ENCODE peak calls at places on chromosomes 1 and 21, in five cellular contexts. Y is Caco-2, F is psoas muscle, M is GM12878, V is left lung. X is an unnamed sample.

GRCh38 chr21:44941567-44941966 is 1.7 kb downstream of the SLX9 start:
- DNase-seq in Y (no peak), F (peak), M (no peak), V (no peak), X (peak)

GRCh38 chr1:206674745-206675175 is 9.9 kb upstream of the MAPKAPK2 start:
- DNase-seq in Y (peak), F (peak), M (no peak), V (peak), X (peak)

GRCh38 chr21:45989355-45990048 is 7.9 kb downstream of the COL6A1 start:
- DNase-seq in Y (no peak), F (peak), M (no peak), V (peak), X (peak)

GRCh38 chr1:161784963-161785362 is 18.8 kb downstream of the ATF6 start:
- DNase-seq in Y (no peak), F (peak), M (no peak), V (no peak), X (no peak)

GRCh38 chr1:193741228-193741627 is 554.8 kb upstream of the B3GALT2 start:
- DNase-seq in Y (no peak), F (no peak), M (no peak), V (no peak), X (no peak)

GRCh38 chr21:44337941-44338895 is 972 bp downstream of the CFAP410 start:
- DNase-seq in Y (peak), F (peak), M (no peak), V (peak), X (peak)

GRCh38 chr1:22500058-22500457 is 48.4 kb downstream of the ZBTB40 start:
- DNase-seq in Y (no peak), F (no peak), M (no peak), V (no peak), X (no peak)

GRCh38 chr1:79188371-79188770 is 181.8 kb upstream of the ADGRL4 start:
- DNase-seq in Y (no peak), F (no peak), M (no peak), V (no peak), X (no peak)

GRCh38 chr1:206809504-206810084 is 37.3 kb upstream of the IL10 start:
- DNase-seq in Y (peak), F (no peak), M (no peak), V (no peak), X (no peak)

GRCh38 chr1:66930823-66931174 is 6.0 kb downstream of the MIER1 start:
- DNase-seq in Y (no peak), F (no peak), M (no peak), V (no peak), X (no peak)

GRCh38 chr1:111755321-111756123 is at the start of gene DDX20:
- DNase-seq in Y (peak), F (peak), M (peak), V (peak), X (peak)

GRCh38 chr21:45290948-45291612 is 3.4 kb upstream of the POFUT2 start:
- DNase-seq in Y (no peak), F (peak), M (no peak), V (peak), X (no peak)

GRCh38 chr1:17207046-17207445 is 2.1 kb downstream of the PADI1 start:
- DNase-seq in Y (no peak), F (peak), M (peak), V (peak), X (no peak)

GRCh38 chr1:36733748-36734147 is 251.0 kb upstream of the CSF3R start:
- DNase-seq in Y (no peak), F (no peak), M (no peak), V (no peak), X (no peak)

GRCh38 chr1:110672001-110672752 is 2.6 kb downstream of the KCNA3 start:
- DNase-seq in Y (peak), F (no peak), M (no peak), V (no peak), X (no peak)

GRCh38 chr1:154742586-154742985 is 127.5 kb downstream of the KCNN3 start:
- DNase-seq in Y (no peak), F (no peak), M (no peak), V (no peak), X (no peak)

GRCh38 chr1:184191181-184191601 is 139.7 kb downstream of the TSEN15 start:
- DNase-seq in Y (peak), F (peak), M (no peak), V (peak), X (no peak)

GRCh38 chr1:247224822-247225221 is 31.1 kb upstream of the VN1R5 start:
- DNase-seq in Y (no peak), F (no peak), M (no peak), V (no peak), X (no peak)

GRCh38 chr1:50308883-50309282 is 114.4 kb downstream of the DMRTA2 start:
- DNase-seq in Y (peak), F (no peak), M (no peak), V (no peak), X (no peak)

GRCh38 chr1:153358691-153358975 is 979 bp downstream of the S100A9 start:
- DNase-seq in Y (no peak), F (no peak), M (no peak), V (no peak), X (no peak)

GRCh38 chr1:204369006-204369726 is 9.4 kb upstream of the PLEKHA6 start:
- DNase-seq in Y (no peak), F (no peak), M (no peak), V (no peak), X (no peak)

GRCh38 chr1:23593556-23594148 is 34.4 kb upstream of the ID3 start:
- DNase-seq in Y (peak), F (peak), M (no peak), V (no peak), X (no peak)

GRCh38 chr1:109361114-109361513 is 36.6 kb downstream of the SORT1 start:
- DNase-seq in Y (no peak), F (no peak), M (no peak), V (no peak), X (no peak)

GRCh38 chr21:31730687-31731111 is 1.2 kb downstream of the SCAF4 start:
- DNase-seq in Y (no peak), F (no peak), M (no peak), V (no peak), X (no peak)

GRCh38 chr1:225877570-225877969 is 4.6 kb downstream of the TMEM63A start:
- DNase-seq in Y (peak), F (peak), M (no peak), V (no peak), X (peak)

GRCh38 chr1:155307247-155307740 is 1.4 kb upstream of the FDPS start:
- DNase-seq in Y (peak), F (no peak), M (no peak), V (no peak), X (no peak)

GRCh38 chr1:25731626-25732370 is 68.2 kb upstream of the SELENON start:
- DNase-seq in Y (no peak), F (no peak), M (no peak), V (no peak), X (peak)

GRCh38 chr1:163104405-163105099 is 35.4 kb downstream of the RGS4 start:
- DNase-seq in Y (no peak), F (no peak), M (no peak), V (no peak), X (no peak)

GRCh38 chr1:53455592-53455991 is 3.6 kb upstream of the DMRTB1 start:
- DNase-seq in Y (no peak), F (no peak), M (no peak), V (no peak), X (no peak)

GRCh38 chr1:10760566-10761502 is 35.6 kb downstream of the CASZ1 start:
- DNase-seq in Y (no peak), F (no peak), M (no peak), V (no peak), X (no peak)

DNA sequence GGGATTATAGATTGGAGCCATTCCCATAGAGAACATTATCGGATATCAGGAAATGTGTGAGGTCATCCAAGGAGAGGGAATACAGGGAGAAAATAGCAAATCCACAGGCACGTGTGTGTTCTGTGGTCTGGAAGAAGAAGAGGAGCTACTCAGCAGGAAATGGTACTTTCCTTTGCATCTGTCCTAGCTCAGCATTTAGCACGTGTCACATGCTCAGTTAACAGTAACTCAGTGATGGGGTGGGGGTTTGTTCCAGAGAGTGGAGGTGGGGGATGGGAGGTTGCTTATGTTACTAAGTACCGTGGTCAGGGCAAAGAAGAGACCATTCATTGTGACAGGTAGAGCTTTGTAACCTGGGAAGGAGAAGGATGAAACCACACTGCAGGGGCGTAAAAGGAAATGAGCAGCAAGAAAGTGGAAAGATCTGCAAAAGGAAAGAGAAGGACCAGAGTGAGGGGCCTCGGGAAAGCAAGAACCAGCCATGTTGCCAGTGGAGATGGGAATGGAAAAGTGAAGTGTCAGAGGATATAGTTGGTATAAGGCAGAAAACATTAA is 100.4 kb downstream of the ATP5PO start:
- DNase-seq in Y (no peak), F (no peak), M (no peak), V (no peak), X (no peak)
- H3K4me3 ChIP-seq in Y (no peak), F (no peak), M (no peak), V (no peak), X (no peak)

GRCh38 chr21:42125571-42126544 is 54.7 kb downstream of the UMODL1 start:
- DNase-seq in Y (peak), F (no peak), M (no peak), V (peak), X (peak)
- TF ChIP-seq CTCF in Y (peak), F (no peak), M (no peak), V (no peak), X (peak)

GRCh38 chr21:38356898-38357297 is 100.1 kb downstream of the KCNJ15 start:
- DNase-seq in Y (no peak), F (no peak), M (no peak), V (no peak), X (no peak)

GRCh38 chr21:38355353-38355752 is 98.6 kb downstream of the KCNJ15 start:
- DNase-seq in Y (no peak), F (no peak), M (no peak), V (no peak), X (no peak)

GRCh38 chr21:38354231-38354630 is 97.4 kb downstream of the KCNJ15 start:
- DNase-seq in Y (no peak), F (no peak), M (no peak), V (no peak), X (no peak)

GRCh38 chr21:38358098-38358497 is 101.3 kb downstream of the KCNJ15 start:
- DNase-seq in Y (no peak), F (no peak), M (no peak), V (no peak), X (no peak)

GRCh38 chr21:38355992-38356781 is 99.4 kb downstream of the KCNJ15 start:
- DNase-seq in Y (peak), F (peak), M (peak), V (peak), X (peak)
- H3K4me3 ChIP-seq in Y (no peak), F (no peak), M (no peak), V (no peak), X (no peak)

GRCh38 chr1:178397678-178398077 is 99.1 kb downstream of the CLEC20A start:
- DNase-seq in Y (no peak), F (no peak), M (no peak), V (no peak), X (no peak)

GRCh38 chr1:178393370-178393769 is 103.4 kb downstream of the CLEC20A start:
- DNase-seq in Y (no peak), F (no peak), M (no peak), V (no peak), X (no peak)

GRCh38 chr1:178399177-178399728 is 97.5 kb downstream of the CLEC20A start:
- DNase-seq in Y (no peak), F (no peak), M (no peak), V (no peak), X (no peak)

DNA sequence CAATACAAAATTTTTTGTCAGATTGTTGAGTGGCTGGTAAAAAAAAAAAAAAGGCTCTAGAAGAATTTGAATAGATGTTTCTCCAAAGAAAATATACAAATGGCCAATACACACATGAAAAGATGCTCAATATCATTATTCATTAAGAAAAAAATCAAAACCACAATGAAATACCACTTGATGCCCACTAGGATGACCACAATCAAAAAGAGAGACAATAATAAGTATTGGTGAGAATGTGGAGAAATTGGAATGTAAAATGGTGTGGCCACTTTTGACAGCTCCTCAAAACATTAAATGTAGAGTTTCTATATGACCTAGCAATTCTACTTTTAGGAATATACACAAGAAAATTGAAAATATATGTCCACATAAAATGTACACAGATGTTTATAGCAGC is 100.0 kb downstream of the CLEC20A start:
- DNase-seq in Y (no peak), F (no peak), M (no peak), V (no peak), X (no peak)
- TF ChIP-seq CTCF in Y (no peak), F (no peak), M (no peak), V (no peak), X (no peak)

GRCh38 chr1:42144336-42145189 is 8.6 kb upstream of the GUCA2B start:
- DNase-seq in Y (no peak), F (no peak), M (no peak), V (no peak), X (peak)
- H3K4me3 ChIP-seq in Y (no peak), F (no peak), M (no peak), V (no peak), X (no peak)

GRCh38 chr1:33623811-33624210 is 151.4 kb downstream of the ZSCAN20 start:
- DNase-seq in Y (no peak), F (no peak), M (no peak), V (no peak), X (no peak)

GRCh38 chr1:33624261-33624990 is 152.0 kb downstream of the ZSCAN20 start:
- DNase-seq in Y (no peak), F (no peak), M (no peak), V (no peak), X (no peak)

GRCh38 chr1:33626801-33627200 is 154.4 kb downstream of the ZSCAN20 start:
- DNase-seq in Y (no peak), F (no peak), M (no peak), V (no peak), X (no peak)

DNA sequence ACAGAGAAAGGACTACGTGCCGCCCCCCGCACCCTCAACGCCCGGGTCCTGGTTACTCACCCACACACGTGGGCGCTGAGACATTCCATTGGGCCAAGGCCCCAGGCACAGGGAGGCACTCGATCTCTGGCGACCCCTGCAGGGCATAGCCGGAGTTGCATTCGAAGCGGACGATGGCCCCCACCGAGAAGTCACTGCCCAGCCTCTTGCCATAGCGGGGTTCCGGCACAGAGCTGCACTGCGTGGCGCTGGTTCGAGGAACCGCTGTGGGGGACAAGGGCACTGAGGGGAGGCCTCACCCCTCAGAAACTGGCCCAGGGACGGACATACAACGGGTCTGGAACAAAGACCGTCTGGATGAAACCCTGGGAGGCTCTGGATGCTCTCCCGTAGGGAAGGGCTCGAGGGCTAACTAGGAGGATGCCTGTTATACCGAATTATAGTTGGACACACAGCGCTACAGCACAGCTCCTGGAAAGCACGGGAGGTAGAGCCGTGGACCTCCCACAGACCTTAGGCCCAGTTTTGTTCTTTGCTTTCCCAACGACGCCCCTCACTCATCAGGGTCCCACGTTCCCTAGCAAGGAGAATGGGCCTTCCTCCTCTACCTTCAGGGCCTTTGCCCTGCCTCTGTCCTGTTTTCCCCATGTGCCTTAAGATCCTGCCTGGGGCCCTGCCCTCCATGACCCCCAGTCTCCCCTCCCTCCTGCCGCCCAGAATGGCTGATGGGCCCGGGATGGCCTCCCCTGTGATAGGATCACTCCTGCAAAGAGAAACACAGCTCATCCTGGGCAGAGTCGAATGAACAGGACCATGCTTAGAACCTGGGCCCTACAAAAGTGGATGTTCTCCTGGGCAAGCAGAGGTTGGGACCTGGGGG is 152.8 kb downstream of the ZSCAN20 start:
- DNase-seq in Y (peak), F (no peak), M (no peak), V (no peak), X (no peak)
- TF ChIP-seq CTCF in Y (peak), F (no peak), M (peak), V (no peak), X (peak)

DNA sequence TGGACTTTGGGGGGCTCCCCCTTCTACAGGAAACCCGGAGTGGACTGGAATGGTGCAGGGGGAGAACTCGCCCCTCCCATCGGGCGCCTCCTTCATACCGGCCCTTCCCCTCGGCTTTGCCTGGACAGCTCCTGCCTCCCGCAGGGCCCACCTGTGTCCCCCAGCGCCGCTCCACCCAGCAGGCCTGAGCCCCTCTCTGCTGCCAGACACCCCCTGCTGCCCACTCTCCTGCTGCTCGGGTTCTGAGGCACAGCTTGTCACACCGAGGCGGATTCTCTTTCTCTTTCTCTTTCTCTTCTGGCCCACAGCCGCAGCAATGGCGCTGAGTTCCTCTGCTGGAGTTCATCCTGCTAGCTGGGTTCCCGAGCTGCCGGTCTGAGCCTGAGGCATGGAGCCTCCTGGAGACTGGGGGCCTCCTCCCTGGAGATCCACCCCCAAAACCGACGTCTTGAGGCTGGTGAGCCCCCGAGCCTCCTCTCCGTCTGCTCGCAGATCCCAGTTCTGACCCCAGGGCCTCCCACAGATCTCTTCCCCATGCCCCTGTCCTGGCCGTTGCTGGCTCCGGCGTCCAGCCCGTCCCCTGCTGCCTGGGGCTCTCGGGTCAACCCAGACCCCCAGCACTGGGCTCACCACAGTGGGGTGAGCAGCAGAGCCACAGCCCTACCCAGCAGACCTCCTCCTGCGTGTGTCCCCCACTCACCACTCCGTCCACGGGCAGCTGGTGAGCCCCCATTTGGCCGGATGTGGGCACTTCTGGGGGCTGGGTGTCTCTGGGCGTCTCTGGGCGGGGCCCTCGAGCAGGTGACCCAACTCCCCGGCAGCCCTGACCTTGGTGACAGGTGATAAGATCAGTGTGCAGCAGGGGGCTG is at the start of gene TNFRSF14:
- DNase-seq in Y (no peak), F (peak), M (no peak), V (peak), X (peak)
- H3K4me3 ChIP-seq in Y (peak), F (peak), M (peak), V (peak), X (peak)

GRCh38 chr1:27575861-27576331 is 28.0 kb downstream of the AHDC1 start:
- DNase-seq in Y (peak), F (peak), M (no peak), V (peak), X (peak)
- TF ChIP-seq CTCF in Y (peak), F (peak), M (peak), V (no peak), X (no peak)